ENCODE peak calls at places on chromosomes 16 and 17, in seven cellular contexts. One of them, this sample, is unnamed.

GRCh38 chr17:10226930-10227695 is 28.7 kb upstream of the GAS7 start:
- DNase-seq in activated T-cell treated with anti-CD3 and anti-CD28 coated beads, Interleukin-2, amount 50 U/mL, for 72 hours: peak
- DNase-seq in NCI-H1105: peak
- DNase-seq in stimulated activated CD8-positive, alpha-beta memory T cell treated with anti-CD3 and anti-CD28 coated beads, Interleukin-7, amount 100 ng/mL, for 4 hours: peak
- DNase-seq in EL: peak
- DNase-seq in activated CD4-positive, alpha-beta T cell treated with anti-CD3 and anti-CD28 coated beads, Interleukin-2, amount 10 ng/mL, durations not matched to agents 24 days and 14 days: peak
- DNase-seq in psoas muscle: peak
- DNase-seq in this sample: peak

GRCh38 chr17:81535007-81535328 is 6.8 kb downstream of the FSCN2 start:
- DNase-seq in activated T-cell treated with anti-CD3 and anti-CD28 coated beads, Interleukin-2, amount 50 U/mL, for 72 hours: no peak
- DNase-seq in NCI-H1105: no peak
- DNase-seq in stimulated activated CD8-positive, alpha-beta memory T cell treated with anti-CD3 and anti-CD28 coated beads, Interleukin-7, amount 100 ng/mL, for 4 hours: no peak
- DNase-seq in EL: no peak
- DNase-seq in activated CD4-positive, alpha-beta T cell treated with anti-CD3 and anti-CD28 coated beads, Interleukin-2, amount 10 ng/mL, durations not matched to agents 24 days and 14 days: no peak
- DNase-seq in psoas muscle: no peak
- DNase-seq in this sample: no peak

GRCh38 chr17:40182606-40183005 is 5.3 kb downstream of the RAPGEFL1 start:
- DNase-seq in activated T-cell treated with anti-CD3 and anti-CD28 coated beads, Interleukin-2, amount 50 U/mL, for 72 hours: no peak
- DNase-seq in NCI-H1105: no peak
- DNase-seq in stimulated activated CD8-positive, alpha-beta memory T cell treated with anti-CD3 and anti-CD28 coated beads, Interleukin-7, amount 100 ng/mL, for 4 hours: no peak
- DNase-seq in EL: no peak
- DNase-seq in activated CD4-positive, alpha-beta T cell treated with anti-CD3 and anti-CD28 coated beads, Interleukin-2, amount 10 ng/mL, durations not matched to agents 24 days and 14 days: no peak
- DNase-seq in psoas muscle: no peak
- DNase-seq in this sample: no peak

GRCh38 chr16:2481676-2482075 is 6.7 kb downstream of the TBC1D24 start:
- DNase-seq in activated T-cell treated with anti-CD3 and anti-CD28 coated beads, Interleukin-2, amount 50 U/mL, for 72 hours: no peak
- DNase-seq in NCI-H1105: no peak
- DNase-seq in stimulated activated CD8-positive, alpha-beta memory T cell treated with anti-CD3 and anti-CD28 coated beads, Interleukin-7, amount 100 ng/mL, for 4 hours: no peak
- DNase-seq in EL: no peak
- DNase-seq in activated CD4-positive, alpha-beta T cell treated with anti-CD3 and anti-CD28 coated beads, Interleukin-2, amount 10 ng/mL, durations not matched to agents 24 days and 14 days: no peak
- DNase-seq in psoas muscle: no peak
- DNase-seq in this sample: no peak

GRCh38 chr17:57889252-57889651 is 39.4 kb upstream of the MRPS23 start:
- DNase-seq in activated T-cell treated with anti-CD3 and anti-CD28 coated beads, Interleukin-2, amount 50 U/mL, for 72 hours: no peak
- DNase-seq in NCI-H1105: no peak
- DNase-seq in stimulated activated CD8-positive, alpha-beta memory T cell treated with anti-CD3 and anti-CD28 coated beads, Interleukin-7, amount 100 ng/mL, for 4 hours: no peak
- DNase-seq in EL: no peak
- DNase-seq in activated CD4-positive, alpha-beta T cell treated with anti-CD3 and anti-CD28 coated beads, Interleukin-2, amount 10 ng/mL, durations not matched to agents 24 days and 14 days: no peak
- DNase-seq in psoas muscle: no peak
- DNase-seq in this sample: no peak

GRCh38 chr16:87202346-87202745 is 114.8 kb downstream of the C16orf95 start:
- DNase-seq in activated T-cell treated with anti-CD3 and anti-CD28 coated beads, Interleukin-2, amount 50 U/mL, for 72 hours: no peak
- DNase-seq in NCI-H1105: no peak
- DNase-seq in stimulated activated CD8-positive, alpha-beta memory T cell treated with anti-CD3 and anti-CD28 coated beads, Interleukin-7, amount 100 ng/mL, for 4 hours: no peak
- DNase-seq in EL: peak
- DNase-seq in activated CD4-positive, alpha-beta T cell treated with anti-CD3 and anti-CD28 coated beads, Interleukin-2, amount 10 ng/mL, durations not matched to agents 24 days and 14 days: no peak
- DNase-seq in psoas muscle: no peak
- DNase-seq in this sample: no peak

GRCh38 chr17:31778538-31778937 is 80.5 kb downstream of the COPRS start:
- DNase-seq in activated T-cell treated with anti-CD3 and anti-CD28 coated beads, Interleukin-2, amount 50 U/mL, for 72 hours: no peak
- DNase-seq in NCI-H1105: no peak
- DNase-seq in stimulated activated CD8-positive, alpha-beta memory T cell treated with anti-CD3 and anti-CD28 coated beads, Interleukin-7, amount 100 ng/mL, for 4 hours: no peak
- DNase-seq in EL: no peak
- DNase-seq in activated CD4-positive, alpha-beta T cell treated with anti-CD3 and anti-CD28 coated beads, Interleukin-2, amount 10 ng/mL, durations not matched to agents 24 days and 14 days: no peak
- DNase-seq in psoas muscle: no peak
- DNase-seq in this sample: no peak

GRCh38 chr17:17523001-17523713 is 27.0 kb upstream of the RASD1 start:
- DNase-seq in activated T-cell treated with anti-CD3 and anti-CD28 coated beads, Interleukin-2, amount 50 U/mL, for 72 hours: no peak
- DNase-seq in NCI-H1105: peak
- DNase-seq in stimulated activated CD8-positive, alpha-beta memory T cell treated with anti-CD3 and anti-CD28 coated beads, Interleukin-7, amount 100 ng/mL, for 4 hours: no peak
- DNase-seq in EL: no peak
- DNase-seq in activated CD4-positive, alpha-beta T cell treated with anti-CD3 and anti-CD28 coated beads, Interleukin-2, amount 10 ng/mL, durations not matched to agents 24 days and 14 days: no peak
- DNase-seq in psoas muscle: peak
- DNase-seq in this sample: no peak

GRCh38 chr16:19912445-19913305 is 28.0 kb upstream of the GPRC5B start:
- DNase-seq in activated T-cell treated with anti-CD3 and anti-CD28 coated beads, Interleukin-2, amount 50 U/mL, for 72 hours: no peak
- DNase-seq in NCI-H1105: no peak
- DNase-seq in stimulated activated CD8-positive, alpha-beta memory T cell treated with anti-CD3 and anti-CD28 coated beads, Interleukin-7, amount 100 ng/mL, for 4 hours: no peak
- DNase-seq in EL: peak
- DNase-seq in activated CD4-positive, alpha-beta T cell treated with anti-CD3 and anti-CD28 coated beads, Interleukin-2, amount 10 ng/mL, durations not matched to agents 24 days and 14 days: no peak
- DNase-seq in psoas muscle: no peak
- DNase-seq in this sample: no peak

GRCh38 chr16:5018791-5019190 is 14.9 kb downstream of the NAGPA start:
- DNase-seq in activated T-cell treated with anti-CD3 and anti-CD28 coated beads, Interleukin-2, amount 50 U/mL, for 72 hours: no peak
- DNase-seq in NCI-H1105: no peak
- DNase-seq in stimulated activated CD8-positive, alpha-beta memory T cell treated with anti-CD3 and anti-CD28 coated beads, Interleukin-7, amount 100 ng/mL, for 4 hours: no peak
- DNase-seq in EL: no peak
- DNase-seq in activated CD4-positive, alpha-beta T cell treated with anti-CD3 and anti-CD28 coated beads, Interleukin-2, amount 10 ng/mL, durations not matched to agents 24 days and 14 days: no peak
- DNase-seq in psoas muscle: no peak
- DNase-seq in this sample: no peak

GRCh38 chr16:3819175-3819527 is 61.4 kb downstream of the CREBBP start:
- DNase-seq in activated T-cell treated with anti-CD3 and anti-CD28 coated beads, Interleukin-2, amount 50 U/mL, for 72 hours: no peak
- DNase-seq in NCI-H1105: no peak
- DNase-seq in stimulated activated CD8-positive, alpha-beta memory T cell treated with anti-CD3 and anti-CD28 coated beads, Interleukin-7, amount 100 ng/mL, for 4 hours: no peak
- DNase-seq in EL: no peak
- DNase-seq in activated CD4-positive, alpha-beta T cell treated with anti-CD3 and anti-CD28 coated beads, Interleukin-2, amount 10 ng/mL, durations not matched to agents 24 days and 14 days: no peak
- DNase-seq in psoas muscle: no peak
- DNase-seq in this sample: no peak

This sample was measured in stimulated activated naive B cell treated with anti-CD40 and anti-IgM and Interleukin-4, amounts not matched to agents 10 μg/mL and 1 μg/mL and 100 μg/mL, for 72 hours.